ENCODE peak calls at places on chromosomes 13 and 19, in ten cellular contexts. A is stimulated activated naive CD8-positive, alpha-beta T cell treated with anti-CD3 and anti-CD28 coated beads, Interleukin-15, amount 100 ng/mL, for 72 hours; W is upper lobe of right lung; E is GM12865; J is LoVo; C is cardiac muscle cell; K is ELR; X is hepatocyte; V is fibroblast of lung; H is NCI-H748 treated with DMSO at 0.1 percent for 48 hours. N is an unnamed sample.

GRCh38 chr19:13804830-13805683 is 9.8 kb downstream of the ZSWIM4 start:
- DNase-seq in A (no peak), W (no peak), E (no peak), J (no peak), C (peak), K (no peak), X (no peak), V (no peak), H (no peak), N (no peak)

GRCh38 chr13:23651439-23651838 is 81.2 kb downstream of the TNFRSF19 start:
- DNase-seq in A (no peak), W (no peak), E (no peak), J (no peak), C (no peak), K (no peak), X (no peak), V (no peak), H (no peak), N (no peak)

GRCh38 chr19:32041681-32042292 is 303.6 kb upstream of the ZNF507 start:
- DNase-seq in A (peak), W (peak), E (no peak), J (no peak), C (peak), K (peak), X (peak), V (peak), H (peak), N (no peak)

GRCh38 chr19:1173160-1173844 is 766 bp downstream of the SBNO2 start:
- DNase-seq in A (no peak), W (peak), E (no peak), J (no peak), C (no peak), K (peak), X (no peak), V (no peak), H (no peak), N (no peak)

GRCh38 chr19:5142725-5143097 is 173.8 kb downstream of the KDM4B start:
- DNase-seq in A (no peak), W (no peak), E (no peak), J (no peak), C (no peak), K (no peak), X (no peak), V (no peak), H (no peak), N (peak)

GRCh38 chr13:37747071-37747612 is 122.4 kb downstream of the TRPC4 start:
- DNase-seq in A (no peak), W (no peak), E (no peak), J (peak), C (no peak), K (peak), X (peak), V (peak), H (peak), N (no peak)

GRCh38 chr13:50831510-50831909 is 12.0 kb downstream of the DLEU7 start:
- DNase-seq in A (no peak), W (no peak), E (peak), J (no peak), C (no peak), K (no peak), X (no peak), V (peak), H (no peak), N (no peak)

GRCh38 chr13:20492641-20493040 is 33.0 kb downstream of the CRYL1 start:
- DNase-seq in A (peak), W (no peak), E (peak), J (peak), C (peak), K (peak), X (peak), V (peak), H (no peak), N (no peak)

GRCh38 chr19:18091217-18091608 is 4.5 kb upstream of the IL12RB1 start:
- DNase-seq in A (peak), W (peak), E (peak), J (no peak), C (no peak), K (no peak), X (no peak), V (no peak), H (no peak), N (peak)

GRCh38 chr19:32870981-32871451 is 1.4 kb upstream of the SLC7A9 start:
- DNase-seq in A (no peak), W (peak), E (no peak), J (no peak), C (no peak), K (no peak), X (no peak), V (no peak), H (no peak), N (no peak)

GRCh38 chr13:106352850-106353249 is 182.6 kb downstream of the EFNB2 start:
- DNase-seq in A (no peak), W (no peak), E (no peak), J (no peak), C (no peak), K (peak), X (no peak), V (peak), H (no peak), N (no peak)

GRCh38 chr19:23385404-23385803 is 9.9 kb downstream of the ZNF91 start:
- DNase-seq in A (no peak), W (no peak), E (no peak), J (no peak), C (no peak), K (no peak), X (no peak), V (no peak), H (no peak), N (no peak)

GRCh38 chr13:26025196-26025595 is 26.6 kb downstream of the SHISA2 start:
- DNase-seq in A (no peak), W (no peak), E (no peak), J (no peak), C (peak), K (no peak), X (no peak), V (no peak), H (no peak), N (no peak)

GRCh38 chr19:7376151-7376852 is 27.6 kb downstream of the ARHGEF18 start:
- DNase-seq in A (no peak), W (no peak), E (no peak), J (no peak), C (no peak), K (peak), X (no peak), V (peak), H (no peak), N (no peak)

GRCh38 chr19:49361438-49362047 is 673 bp downstream of the TEAD2 start:
- DNase-seq in A (no peak), W (peak), E (no peak), J (no peak), C (peak), K (peak), X (peak), V (peak), H (no peak), N (no peak)

GRCh38 chr19:343451-343931 is 1.1 kb downstream of the MIER2 start:
- DNase-seq in A (no peak), W (no peak), E (no peak), J (no peak), C (no peak), K (peak), X (no peak), V (peak), H (no peak), N (no peak)

GRCh38 chr19:11581740-11582139 is 4.3 kb upstream of the ACP5 start:
- DNase-seq in A (peak), W (no peak), E (peak), J (no peak), C (no peak), K (no peak), X (no peak), V (peak), H (no peak), N (peak)

GRCh38 chr19:5448374-5448773 is 6.8 kb upstream of the ZNRF4 start:
- DNase-seq in A (no peak), W (no peak), E (no peak), J (no peak), C (no peak), K (no peak), X (no peak), V (no peak), H (peak), N (no peak)

GRCh38 chr19:42277821-42278809 is 9.1 kb downstream of the CIC start:
- DNase-seq in A (no peak), W (no peak), E (no peak), J (no peak), C (no peak), K (peak), X (peak), V (peak), H (no peak), N (peak)

GRCh38 chr19:44607049-44607448 is 6.3 kb upstream of the IGSF23 start:
- DNase-seq in A (no peak), W (no peak), E (no peak), J (no peak), C (no peak), K (peak), X (no peak), V (peak), H (no peak), N (no peak)

GRCh38 chr19:33406521-33407139 is 33.1 kb downstream of the CEBPG start:
- DNase-seq in A (peak), W (peak), E (peak), J (peak), C (peak), K (peak), X (peak), V (peak), H (peak), N (peak)

GRCh38 chr13:59111711-59112110 is 1052.0 kb downstream of the DIAPH3 start:
- DNase-seq in A (no peak), W (no peak), E (no peak), J (no peak), C (no peak), K (peak), X (no peak), V (peak), H (no peak), N (no peak)

GRCh38 chr13:91133941-91134772 is 213.3 kb upstream of the MIR17HG start:
- DNase-seq in A (peak), W (no peak), E (peak), J (peak), C (peak), K (peak), X (peak), V (peak), H (peak), N (no peak)

GRCh38 chr13:44199627-44200207 is 173.9 kb upstream of the SERP2 start:
- DNase-seq in A (no peak), W (no peak), E (no peak), J (no peak), C (no peak), K (no peak), X (peak), V (no peak), H (no peak), N (no peak)

GRCh38 chr13:42753697-42754096 is 27.7 kb upstream of the FAM216B start:
- DNase-seq in A (no peak), W (no peak), E (no peak), J (no peak), C (no peak), K (no peak), X (no peak), V (no peak), H (no peak), N (no peak)

GRCh38 chr19:47210689-47211316 is 20.2 kb downstream of the BBC3 start:
- DNase-seq in A (peak), W (peak), E (peak), J (peak), C (peak), K (peak), X (peak), V (peak), H (peak), N (peak)

GRCh38 chr13:57557979-57558529 is 73.5 kb upstream of the PCDH17 start:
- DNase-seq in A (no peak), W (no peak), E (no peak), J (peak), C (peak), K (no peak), X (peak), V (peak), H (peak), N (no peak)

GRCh38 chr13:23754506-23754905 is 134.7 kb downstream of the MIPEP start:
- DNase-seq in A (no peak), W (no peak), E (no peak), J (no peak), C (no peak), K (no peak), X (no peak), V (no peak), H (no peak), N (no peak)

GRCh38 chr19:19083413-19084178 is 19.8 kb downstream of the SLC25A42 start:
- DNase-seq in A (no peak), W (peak), E (no peak), J (no peak), C (no peak), K (no peak), X (no peak), V (no peak), H (no peak), N (no peak)

GRCh38 chr13:22138947-22139346 is 468.1 kb downstream of the FGF9 start:
- DNase-seq in A (no peak), W (no peak), E (no peak), J (no peak), C (no peak), K (no peak), X (no peak), V (no peak), H (no peak), N (no peak)

GRCh38 chr13:21583496-21583895 is 20.5 kb downstream of the MICU2 start:
- DNase-seq in A (no peak), W (no peak), E (no peak), J (no peak), C (no peak), K (peak), X (no peak), V (peak), H (no peak), N (no peak)

GRCh38 chr19:55553217-55554182 is 8.2 kb upstream of the SBK3 start:
- DNase-seq in A (no peak), W (no peak), E (no peak), J (no peak), C (no peak), K (no peak), X (no peak), V (peak), H (no peak), N (no peak)

GRCh38 chr13:97327071-97327470 is 104.9 kb downstream of the MBNL2 start:
- DNase-seq in A (no peak), W (no peak), E (no peak), J (no peak), C (no peak), K (no peak), X (no peak), V (no peak), H (no peak), N (no peak)

GRCh38 chr13:109815651-109816050 is 29.3 kb upstream of the IRS2 start:
- DNase-seq in A (no peak), W (no peak), E (no peak), J (no peak), C (no peak), K (no peak), X (no peak), V (no peak), H (no peak), N (no peak)

N was measured in GM06990.